ENCODE peak calls at places on chromosomes 1 and 21, in five cellular contexts. One of them, this sample, is unnamed.

GRCh38 chr1:204130989-204131892 is 20.6 kb downstream of the ETNK2 start:
- DNase-seq in IMR-90: peak; percentile 89
- DNase-seq in mesenchymal stem cell: peak; percentile 84
- DNase-seq in neuronal stem cell: no peak
- DNase-seq in H1: no peak
- DNase-seq in this sample: peak; percentile 62

GRCh38 chr1:5730272-5731109 is 261.7 kb downstream of the NPHP4 start:
- DNase-seq in IMR-90: no peak
- DNase-seq in mesenchymal stem cell: no peak
- DNase-seq in neuronal stem cell: no peak
- DNase-seq in H1: no peak
- DNase-seq in this sample: no peak

GRCh38 chr1:212514056-212514614 is 81.4 kb downstream of the NENF start:
- DNase-seq in IMR-90: peak; percentile 65
- DNase-seq in mesenchymal stem cell: peak; percentile 67
- DNase-seq in neuronal stem cell: no peak
- DNase-seq in H1: peak; percentile 70
- DNase-seq in this sample: peak; percentile 38

GRCh38 chr1:180956028-180956640 is 43.4 kb downstream of the KIAA1614 start:
- DNase-seq in IMR-90: no peak
- DNase-seq in mesenchymal stem cell: no peak
- DNase-seq in neuronal stem cell: no peak
- DNase-seq in H1: no peak
- DNase-seq in this sample: no peak

GRCh38 chr21:23160914-23161313 is 2162.7 kb downstream of the NCAM2 start:
- DNase-seq in IMR-90: no peak
- DNase-seq in mesenchymal stem cell: no peak
- DNase-seq in neuronal stem cell: no peak
- DNase-seq in H1: no peak
- DNase-seq in this sample: no peak

GRCh38 chr1:219271914-219272545 is 98.4 kb downstream of the LYPLAL1 start:
- DNase-seq in IMR-90: peak; percentile 71
- DNase-seq in mesenchymal stem cell: peak; percentile 66
- DNase-seq in neuronal stem cell: no peak
- DNase-seq in H1: no peak
- DNase-seq in this sample: peak; percentile 30

GRCh38 chr21:45589686-45590245 is 47.5 kb upstream of the SLC19A1 start:
- DNase-seq in IMR-90: no peak
- DNase-seq in mesenchymal stem cell: no peak
- DNase-seq in neuronal stem cell: no peak
- DNase-seq in H1: no peak
- DNase-seq in this sample: no peak

GRCh38 chr1:150973826-150974579 is 632 bp downstream of the CERS2 start:
- DNase-seq in IMR-90: no peak
- DNase-seq in mesenchymal stem cell: peak; percentile 23
- DNase-seq in neuronal stem cell: no peak
- DNase-seq in H1: peak; percentile 65
- DNase-seq in this sample: peak; percentile 58

GRCh38 chr1:212514782-212515181 is 82.1 kb downstream of the NENF start:
- DNase-seq in IMR-90: no peak
- DNase-seq in mesenchymal stem cell: peak; percentile 15
- DNase-seq in neuronal stem cell: no peak
- DNase-seq in H1: peak; percentile 71
- DNase-seq in this sample: peak; percentile 28

GRCh38 chr1:59543211-59543668 is 246.3 kb downstream of the FGGY start:
- DNase-seq in IMR-90: no peak
- DNase-seq in mesenchymal stem cell: no peak
- DNase-seq in neuronal stem cell: no peak
- DNase-seq in H1: no peak
- DNase-seq in this sample: no peak

DNA sequence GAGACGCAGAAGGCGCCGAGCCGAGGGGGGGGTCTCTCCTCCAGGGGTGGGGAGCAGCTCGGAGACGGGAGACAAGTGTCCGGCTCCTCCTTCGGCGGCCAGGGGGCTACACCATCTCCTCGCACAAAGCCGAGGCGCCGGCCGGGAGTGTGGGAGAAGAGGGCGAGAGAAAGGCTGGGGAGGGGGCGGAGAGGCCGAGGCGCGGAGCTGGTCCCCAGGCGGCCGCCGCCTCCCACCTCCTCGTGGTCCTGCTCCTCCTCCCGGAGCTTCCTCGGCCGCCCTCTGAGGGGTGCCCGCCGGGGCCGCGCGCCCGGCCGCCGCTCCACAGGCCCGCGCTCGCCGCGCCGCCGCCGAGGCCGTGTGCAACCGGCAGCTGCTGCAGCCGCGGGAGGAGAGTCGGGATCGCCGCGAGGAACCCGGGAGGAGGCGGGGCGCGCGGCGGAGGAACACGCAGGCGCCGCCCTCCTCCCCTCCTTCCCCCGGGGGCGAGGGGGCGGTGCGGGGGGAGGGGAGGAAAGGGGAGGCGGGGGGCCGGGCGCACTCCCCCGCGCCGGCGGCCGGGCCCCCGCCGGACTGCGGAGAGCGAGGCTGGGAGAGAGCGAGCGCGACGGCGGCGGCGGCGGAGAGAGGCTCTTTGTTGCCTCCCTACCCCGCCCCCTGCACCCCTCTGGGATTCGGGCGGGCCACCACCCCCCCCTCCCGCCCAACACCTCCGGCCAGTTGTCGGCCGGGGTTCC is at the start of gene ENAH:
- DNase-seq in IMR-90: peak; percentile 76
- DNase-seq in mesenchymal stem cell: peak; percentile 84
- DNase-seq in neuronal stem cell: peak; percentile 82
- DNase-seq in H1: peak; percentile 83
- DNase-seq in this sample: peak; percentile 65
- H4K91ac ChIP-seq in IMR-90: peak within 1 kb of the TSS; percentile 90
- H4K91ac ChIP-seq in mesenchymal stem cell: peak within 1 kb of the TSS; percentile 100
- H4K91ac ChIP-seq in neuronal stem cell: no peak within 1 kb of the TSS
- H4K91ac ChIP-seq in H1: peak within 1 kb of the TSS; percentile 97
- H4K91ac ChIP-seq in this sample: peak within 1 kb of the TSS; percentile 100

GRCh38 chr1:205595435-205595834 is 36.4 kb downstream of the ELK4 start:
- DNase-seq in IMR-90: no peak
- DNase-seq in mesenchymal stem cell: no peak
- DNase-seq in neuronal stem cell: no peak
- DNase-seq in H1: no peak
- DNase-seq in this sample: no peak
- H3K36me3 ChIP-seq in IMR-90: no peaks in the 10 kb centered on the region
- H3K36me3 ChIP-seq in mesenchymal stem cell: peaks cover 12% of the 10 kb centered on the region
- H3K36me3 ChIP-seq in neuronal stem cell: peaks cover 21% of the 10 kb centered on the region
- H3K36me3 ChIP-seq in H1: peaks cover 3% of the 10 kb centered on the region
- H3K36me3 ChIP-seq in this sample: peaks cover 5% of the 10 kb centered on the region

GRCh38 chr21:36237441-36237840 is 80.8 kb downstream of the DOP1B start:
- DNase-seq in IMR-90: no peak
- DNase-seq in mesenchymal stem cell: no peak
- DNase-seq in neuronal stem cell: no peak
- DNase-seq in H1: no peak
- DNase-seq in this sample: no peak
- H4K91ac ChIP-seq in IMR-90: no peak overlapping the region
- H4K91ac ChIP-seq in mesenchymal stem cell: no peak overlapping the region
- H4K91ac ChIP-seq in neuronal stem cell: no peak overlapping the region
- H4K91ac ChIP-seq in H1: no peak overlapping the region
- H4K91ac ChIP-seq in this sample: peak overlapping the region; percentile 58

DNA sequence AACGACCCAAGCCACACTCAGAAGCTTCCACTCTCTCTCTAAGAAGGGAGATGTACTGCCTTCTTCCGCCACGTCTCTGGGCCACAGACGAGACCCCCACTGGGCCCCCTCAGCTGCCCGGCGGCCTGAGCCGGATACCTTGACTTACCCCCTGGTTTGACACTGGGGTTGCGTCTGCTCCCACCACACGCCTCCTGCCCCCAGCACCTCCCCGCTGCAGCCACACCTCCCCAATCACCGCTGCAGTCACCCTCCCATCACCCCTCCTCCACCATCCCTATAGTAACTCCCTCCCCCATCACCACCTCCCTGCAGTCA is 10.7 kb downstream of the PANK4 start:
- DNase-seq in IMR-90: no peak
- DNase-seq in mesenchymal stem cell: no peak
- DNase-seq in neuronal stem cell: no peak
- DNase-seq in H1: no peak
- DNase-seq in this sample: no peak
- H3K36me3 ChIP-seq in IMR-90: peaks cover 88% of the 10 kb centered on the region
- H3K36me3 ChIP-seq in mesenchymal stem cell: peaks cover 100% of the 10 kb centered on the region
- H3K36me3 ChIP-seq in neuronal stem cell: peaks cover 98% of the 10 kb centered on the region
- H3K36me3 ChIP-seq in H1: peaks cover 38% of the 10 kb centered on the region
- H3K36me3 ChIP-seq in this sample: peaks cover 94% of the 10 kb centered on the region

GRCh38 chr1:50860256-50860655 is 99.8 kb downstream of the FAF1 start:
- DNase-seq in IMR-90: no peak
- DNase-seq in mesenchymal stem cell: no peak
- DNase-seq in neuronal stem cell: no peak
- DNase-seq in H1: no peak
- DNase-seq in this sample: no peak
- H4K91ac ChIP-seq in IMR-90: no peak overlapping the region
- H4K91ac ChIP-seq in mesenchymal stem cell: no peak overlapping the region
- H4K91ac ChIP-seq in neuronal stem cell: no peak overlapping the region
- H4K91ac ChIP-seq in H1: no peak overlapping the region
- H4K91ac ChIP-seq in this sample: no peak overlapping the region

GRCh38 chr1:182848736-182849135 is 9.6 kb downstream of the DHX9 start:
- DNase-seq in IMR-90: no peak
- DNase-seq in mesenchymal stem cell: no peak
- DNase-seq in neuronal stem cell: no peak
- DNase-seq in H1: no peak
- DNase-seq in this sample: no peak
- H3K36me3 ChIP-seq in IMR-90: peaks cover 49% of the 10 kb centered on the region
- H3K36me3 ChIP-seq in mesenchymal stem cell: peaks cover 31% of the 10 kb centered on the region
- H3K36me3 ChIP-seq in neuronal stem cell: peaks cover 100% of the 10 kb centered on the region
- H3K36me3 ChIP-seq in H1: peaks cover 60% of the 10 kb centered on the region
- H3K36me3 ChIP-seq in this sample: peaks cover 33% of the 10 kb centered on the region

This sample was measured in trophoblast cell.